ENCODE peak calls at places on chromosomes 11 and 22, in ten cellular contexts. H is stimulated activated CD4-positive, alpha-beta T cell treated with anti-CD3 and anti-CD28 coated beads, Interleukin-4, amount 100 ng/mL, for 48 hours; W is T-helper 2 cell; C is H54; G is neural crest cell; M is GM12892; Q is NCI-H510A treated with DMSO at 0.1 percent for 48 hours; B is A549; J is Right ventricle myocardium inferior; T is GM23338. O is an unnamed sample.

GRCh38 chr11:17978553-17979287 is 34.1 kb downstream of the SERGEF start:
- DNase-seq in B (peak), J (no peak), H (no peak), M (peak), Q (peak), C (peak), T (peak), G (peak), W (no peak), O (no peak)

GRCh38 chr11:13140873-13141655 is 131.9 kb downstream of the RASSF10 start:
- DNase-seq in G (no peak), J (no peak), B (no peak), W (no peak), H (no peak), Q (no peak), C (no peak), T (no peak), M (no peak), O (no peak)

GRCh38 chr11:128904872-128905344 is 13.8 kb downstream of the KCNJ5 start:
- DNase-seq in T (peak), H (no peak), W (no peak), G (no peak), C (peak), B (peak), J (no peak), M (peak), Q (peak), O (peak)

GRCh38 chr11:104443387-104443786 is 279.4 kb upstream of the PDGFD start:
- DNase-seq in W (no peak), B (no peak), Q (no peak), G (no peak), T (no peak), C (no peak), M (no peak), H (no peak), J (no peak), O (no peak)

GRCh38 chr11:63459586-63459985 is 31.4 kb downstream of the PLAAT5 start:
- DNase-seq in Q (no peak), W (no peak), T (peak), B (no peak), C (no peak), M (no peak), J (no peak), H (no peak), G (no peak), O (no peak)

GRCh38 chr11:27754035-27755017 is 54.1 kb upstream of the BDNF start:
- DNase-seq in T (no peak), G (no peak), C (peak), Q (no peak), B (no peak), J (no peak), H (no peak), W (no peak), M (no peak), O (no peak)

GRCh38 chr11:127056338-127056971 is 55.9 kb upstream of the KIRREL3 start:
- DNase-seq in T (no peak), B (peak), J (peak), Q (peak), G (no peak), W (no peak), M (no peak), C (no peak), H (no peak), O (no peak)

GRCh38 chr11:110856993-110857812 is 145.0 kb upstream of the ARHGAP20 start:
- DNase-seq in C (no peak), M (no peak), H (no peak), Q (no peak), W (no peak), J (no peak), G (no peak), T (no peak), B (no peak), O (no peak)

GRCh38 chr11:16785520-16786128 is 47.2 kb downstream of the C11orf58 start:
- DNase-seq in J (no peak), H (peak), T (peak), B (peak), G (peak), Q (peak), M (peak), W (peak), C (peak), O (peak)

GRCh38 chr11:103844327-103845215 is 191.9 kb upstream of the DDI1 start:
- DNase-seq in Q (no peak), H (no peak), C (no peak), G (no peak), M (no peak), T (no peak), J (no peak), W (no peak), B (no peak), O (peak)

GRCh38 chr22:29478326-29479276 is 1.4 kb upstream of the NEFH start:
- DNase-seq in Q (peak), J (no peak), M (no peak), G (peak), W (no peak), B (peak), H (no peak), C (peak), T (peak), O (no peak)